ENCODE peak calls at places on chromosomes 11 and 22, in nine cellular contexts. U is adrenal gland, N is mucosa of descending colon, C is K562, W is ascending aorta, E is fibroblast of lung, R is heart left ventricle, X is fibroblast of mammary gland, F is pancreas. Z is an unnamed sample.

GRCh38 chr11:86663741-86664140 is 8.7 kb downstream of the ME3 start:
- DNase-seq in U (no peak), N (no peak), C (no peak), W (no peak), E (peak), R (no peak), X (no peak), F (no peak), Z (no peak)

GRCh38 chr11:110076388-110076965 is 16.7 kb upstream of the ZC3H12C start:
- DNase-seq in U (no peak), N (peak), C (peak), W (no peak), E (no peak), R (no peak), X (peak), F (no peak), Z (no peak)

GRCh38 chr11:35214792-35215193 is 75.8 kb downstream of the CD44 start:
- DNase-seq in U (no peak), N (no peak), C (no peak), W (no peak), E (peak), R (no peak), X (peak), F (no peak), Z (no peak)

GRCh38 chr11:58905141-58905715 is 34.1 kb upstream of the GLYATL1 start:
- DNase-seq in U (no peak), N (peak), C (no peak), W (no peak), E (peak), R (peak), X (peak), F (peak), Z (peak)

GRCh38 chr22:39205344-39206021 is 39.3 kb downstream of the PDGFB start:
- DNase-seq in U (peak), N (no peak), C (peak), W (peak), E (peak), R (peak), X (peak), F (no peak), Z (no peak)

GRCh38 chr11:21785351-21785750 is 407.5 kb upstream of the ANO5 start:
- DNase-seq in U (no peak), N (no peak), C (no peak), W (no peak), E (no peak), R (no peak), X (no peak), F (no peak), Z (no peak)

GRCh38 chr22:49052023-49052538 is 775.6 kb downstream of the BRD1 start:
- DNase-seq in U (no peak), N (no peak), C (peak), W (peak), E (peak), R (no peak), X (no peak), F (peak), Z (no peak)

GRCh38 chr11:113877673-113878060 is 2.3 kb upstream of the USP28 start:
- DNase-seq in U (no peak), N (no peak), C (no peak), W (no peak), E (no peak), R (no peak), X (no peak), F (no peak), Z (no peak)

GRCh38 chr11:67450796-67451657 is 1.5 kb downstream of the GPR152 start:
- DNase-seq in U (no peak), N (no peak), C (no peak), W (no peak), E (no peak), R (no peak), X (no peak), F (peak), Z (no peak)

GRCh38 chr11:117230286-117230961 is 1.4 kb downstream of the PCSK7 start:
- DNase-seq in U (no peak), N (no peak), C (no peak), W (no peak), E (no peak), R (no peak), X (peak), F (no peak), Z (no peak)

GRCh38 chr22:19892249-19892879 is 37.7 kb upstream of the GNB1L start:
- DNase-seq in U (no peak), N (peak), C (peak), W (no peak), E (peak), R (no peak), X (peak), F (peak), Z (no peak)

GRCh38 chr11:19728436-19728835 is 15.8 kb downstream of the NAV2 start:
- DNase-seq in U (no peak), N (no peak), C (no peak), W (no peak), E (peak), R (no peak), X (peak), F (no peak), Z (no peak)

GRCh38 chr11:69230856-69231425 is 63.0 kb upstream of the MYEOV start:
- DNase-seq in U (no peak), N (no peak), C (no peak), W (peak), E (no peak), R (peak), X (no peak), F (no peak), Z (no peak)

GRCh38 chr11:78898376-78898775 is 323.7 kb upstream of the NARS2 start:
- DNase-seq in U (no peak), N (no peak), C (no peak), W (no peak), E (no peak), R (no peak), X (no peak), F (no peak), Z (no peak)

GRCh38 chr11:4551346-4551979 is 6.5 kb downstream of the OR52M1 start:
- DNase-seq in U (no peak), N (no peak), C (peak), W (no peak), E (no peak), R (no peak), X (no peak), F (no peak), Z (no peak)

GRCh38 chr22:37636186-37636948 is 3.1 kb upstream of the SH3BP1 start:
- DNase-seq in U (no peak), N (peak), C (peak), W (no peak), E (peak), R (no peak), X (peak), F (no peak), Z (no peak)

GRCh38 chr11:36372101-36372767 is 76.1 kb downstream of the PRR5L start:
- DNase-seq in U (no peak), N (no peak), C (no peak), W (peak), E (peak), R (no peak), X (peak), F (no peak), Z (no peak)

GRCh38 chr11:112780351-112781043 is 180.7 kb upstream of the NCAM1 start:
- DNase-seq in U (peak), N (no peak), C (peak), W (peak), E (no peak), R (peak), X (peak), F (no peak), Z (peak)
- TF ChIP-seq CTCF in U (no peak), N (no peak), C (no peak), W (no peak), E (no peak), R (no peak), X (no peak), F (no peak), Z (peak)

GRCh38 chr11:60927061-60927592 is 2.9 kb downstream of the TMEM132A start:
- DNase-seq in U (no peak), N (no peak), C (no peak), W (no peak), E (no peak), R (no peak), X (no peak), F (no peak), Z (no peak)

GRCh38 chr11:60926500-60926899 is 2.2 kb downstream of the TMEM132A start:
- DNase-seq in U (no peak), N (no peak), C (no peak), W (no peak), E (no peak), R (no peak), X (no peak), F (no peak), Z (no peak)

GRCh38 chr11:60924906-60925684 is 835 bp downstream of the TMEM132A start:
- DNase-seq in U (no peak), N (no peak), C (no peak), W (no peak), E (no peak), R (no peak), X (no peak), F (peak), Z (no peak)

GRCh38 chr11:60924110-60924905 is at the start of gene TMEM132A:
- DNase-seq in U (peak), N (no peak), C (peak), W (peak), E (peak), R (peak), X (peak), F (peak), Z (peak)

DNA sequence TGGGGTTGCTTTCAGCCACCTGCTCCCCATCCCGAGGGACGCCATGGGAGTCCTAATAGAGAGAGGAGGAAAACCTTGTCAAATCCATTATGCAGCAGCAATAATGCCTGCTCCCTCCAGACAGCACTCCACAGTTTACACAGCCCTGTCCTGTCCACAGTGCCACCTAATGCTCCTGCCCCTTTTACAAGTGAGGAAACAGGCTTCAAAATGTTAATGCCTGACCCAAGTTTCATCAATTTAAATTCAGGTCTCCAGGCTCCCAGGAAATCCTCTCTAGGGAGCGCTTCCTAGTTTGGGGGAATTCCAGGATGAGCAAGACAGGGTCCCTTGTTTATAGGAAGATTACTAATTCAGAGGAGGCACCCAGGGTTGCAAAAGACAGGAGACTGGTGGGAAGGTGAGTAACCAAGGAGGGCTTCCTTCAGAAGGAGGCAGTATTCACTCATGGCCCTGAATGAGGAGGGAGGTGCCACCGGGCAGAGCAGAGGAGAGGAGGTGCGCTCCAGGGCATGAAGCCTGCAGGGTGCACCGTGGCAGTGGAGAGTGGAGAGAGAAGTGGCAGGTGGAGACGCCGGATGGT is 1.5 kb downstream of the TMEM132A start:
- DNase-seq in U (no peak), N (no peak), C (no peak), W (no peak), E (no peak), R (no peak), X (peak), F (no peak), Z (no peak)
- TF ChIP-seq CTCF in U (no peak), N (no peak), C (no peak), W (no peak), E (no peak), R (no peak), X (no peak), F (no peak), Z (no peak)

DNA sequence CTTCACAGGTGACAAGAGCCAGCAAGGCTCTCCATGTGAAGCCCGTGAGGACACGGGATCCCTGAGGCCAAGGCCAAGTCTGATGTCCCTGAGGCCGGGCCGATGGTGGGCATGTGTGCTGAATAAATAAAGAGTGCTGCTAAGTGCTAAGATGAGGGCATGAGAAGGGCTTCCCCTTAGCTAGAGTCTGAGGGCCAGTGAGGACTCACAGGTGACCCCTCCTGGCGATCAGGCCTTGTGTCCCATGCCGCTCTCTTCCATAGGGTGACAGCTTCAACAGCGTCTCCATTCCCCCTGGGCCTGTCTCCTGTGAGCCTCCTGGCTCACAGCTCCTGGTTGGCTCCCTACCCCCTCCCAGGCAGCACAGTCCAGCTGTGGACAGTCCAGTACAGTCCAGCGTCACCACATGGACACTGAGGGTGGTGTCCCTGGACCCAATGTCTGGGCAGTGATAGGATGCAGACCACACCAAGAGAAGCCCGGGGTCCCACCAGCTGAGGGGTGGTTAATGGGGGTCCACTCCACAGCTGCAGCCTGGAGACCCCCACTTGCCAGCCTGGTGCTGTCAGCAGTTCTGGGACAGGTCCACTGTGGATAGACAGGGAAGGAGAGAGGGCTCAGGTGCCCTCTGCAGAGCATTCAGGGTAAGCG is 1033.2 kb downstream of the TBC1D22A start:
- DNase-seq in U (no peak), N (no peak), C (no peak), W (no peak), E (no peak), R (no peak), X (no peak), F (no peak), Z (no peak)
- TF ChIP-seq CTCF in U (no peak), N (no peak), C (no peak), W (no peak), E (no peak), R (no peak), X (no peak), F (no peak), Z (no peak)

DNA sequence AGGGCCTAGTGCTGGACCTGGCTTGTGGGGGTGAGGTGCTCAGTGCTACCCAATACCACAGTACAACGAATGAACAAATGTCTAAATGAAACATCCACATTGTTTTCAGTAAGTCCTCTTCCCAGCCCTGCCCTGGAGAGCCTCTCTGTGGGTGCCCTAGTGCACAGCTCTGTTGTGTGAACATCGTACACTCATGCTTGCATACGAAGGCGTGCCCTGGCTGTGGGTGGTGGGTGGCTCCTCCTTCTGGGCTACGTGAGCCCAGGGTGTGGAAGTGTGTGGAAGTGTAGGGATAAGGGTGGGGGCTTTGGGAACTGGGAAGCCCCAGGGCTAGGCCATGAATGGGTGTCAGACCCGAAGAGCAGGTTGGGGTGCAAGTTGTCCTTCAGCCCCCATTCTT is 592 bp upstream of the NLRX1 start:
- DNase-seq in U (no peak), N (no peak), C (no peak), W (no peak), E (no peak), R (no peak), X (peak), F (no peak), Z (no peak)
- TF ChIP-seq CTCF in U (no peak), N (no peak), C (no peak), W (no peak), E (no peak), R (no peak), X (no peak), F (no peak), Z (no peak)

Z was measured in left ventricle myocardium inferior.